ENCODE peak calls at places on chromosome 11, in seven cellular contexts. T is kidney, R is Karpas-422, Q is colonic mucosa, A is neuronal stem cell, O is HepG2, S is GM23248. G is an unnamed sample.

GRCh38 chr11:31817621-31818493 is 6.7 kb upstream of the PAX6 start:
- DNase-seq in T (peak), R (no peak), Q (no peak), A (peak), O (no peak), S (no peak), G (peak)

GRCh38 chr11:102530558-102530957 is at the start of gene MMP7:
- DNase-seq in T (no peak), R (no peak), Q (no peak), A (no peak), O (no peak), S (peak), G (no peak)

GRCh38 chr11:12560861-12561260 is 113.4 kb upstream of the TEAD1 start:
- DNase-seq in T (no peak), R (no peak), Q (no peak), A (no peak), O (no peak), S (no peak), G (no peak)

GRCh38 chr11:17828311-17828751 is 93.8 kb downstream of the KCNC1 start:
- DNase-seq in T (peak), R (no peak), Q (peak), A (no peak), O (no peak), S (peak), G (no peak)

GRCh38 chr11:95715777-95716241 is 73.8 kb downstream of the FAM76B start:
- DNase-seq in T (no peak), R (no peak), Q (no peak), A (no peak), O (peak), S (peak), G (no peak)

GRCh38 chr11:9320047-9320446 is 5.7 kb upstream of the TMEM41B start:
- DNase-seq in T (no peak), R (no peak), Q (no peak), A (no peak), O (no peak), S (no peak), G (no peak)

GRCh38 chr11:102453921-102454320 is 1.4 kb upstream of the TMEM123 start:
- DNase-seq in T (no peak), R (no peak), Q (no peak), A (no peak), O (no peak), S (no peak), G (no peak)

GRCh38 chr11:132782102-132782501 is 750.2 kb downstream of the OPCML start:
- DNase-seq in T (no peak), R (no peak), Q (no peak), A (no peak), O (no peak), S (no peak), G (no peak)

GRCh38 chr11:28393348-28393747 is 285.2 kb downstream of the METTL15 start:
- DNase-seq in T (no peak), R (no peak), Q (no peak), A (no peak), O (no peak), S (no peak), G (no peak)

GRCh38 chr11:10858505-10859360 is 880 bp upstream of the ZBED5 start:
- DNase-seq in T (peak), R (peak), Q (peak), A (no peak), O (peak), S (peak), G (peak)

GRCh38 chr11:94183886-94184264 is 55.2 kb downstream of the PANX1 start:
- DNase-seq in T (peak), R (peak), Q (peak), A (peak), O (peak), S (peak), G (peak)

DNA sequence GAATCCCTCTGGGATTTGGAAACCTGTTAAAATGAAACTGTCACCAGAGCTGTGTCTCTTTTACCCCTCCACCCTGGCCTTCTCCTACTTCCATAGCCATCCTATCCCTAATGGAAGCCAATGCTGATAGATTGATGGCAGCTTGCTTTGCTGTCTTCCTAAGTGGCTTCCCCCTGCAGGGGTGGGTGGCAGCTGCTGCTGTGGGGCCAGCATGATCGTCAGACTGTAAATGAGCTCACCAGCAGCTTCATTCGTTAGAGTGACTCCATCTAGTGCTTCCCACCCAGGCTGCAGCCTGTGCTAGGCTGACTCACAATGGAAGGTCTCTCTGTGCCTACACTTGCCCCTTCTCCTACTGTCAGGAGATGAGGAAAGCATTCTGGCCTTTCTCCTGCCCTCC is 311.0 kb downstream of the BUD13 start:
- DNase-seq in T (no peak), R (no peak), Q (no peak), A (no peak), O (no peak), S (peak), G (peak)
- H3K9ac ChIP-seq in T (no peak), R (no peak), Q (no peak), A (no peak), O (no peak), S (no peak), G (no peak)

GRCh38 chr11:61042537-61042936 is 59.8 kb upstream of the CD5 start:
- DNase-seq in T (no peak), R (no peak), Q (no peak), A (no peak), O (no peak), S (no peak), G (no peak)

GRCh38 chr11:61042961-61043540 is 59.2 kb upstream of the CD5 start:
- DNase-seq in T (no peak), R (no peak), Q (no peak), A (no peak), O (no peak), S (no peak), G (no peak)

GRCh38 chr11:61045271-61045670 is 57.0 kb upstream of the CD5 start:
- DNase-seq in T (no peak), R (no peak), Q (no peak), A (no peak), O (no peak), S (no peak), G (no peak)

GRCh38 chr11:61037694-61038093 is 64.6 kb upstream of the CD5 start:
- DNase-seq in T (no peak), R (no peak), Q (no peak), A (no peak), O (no peak), S (no peak), G (no peak)

DNA sequence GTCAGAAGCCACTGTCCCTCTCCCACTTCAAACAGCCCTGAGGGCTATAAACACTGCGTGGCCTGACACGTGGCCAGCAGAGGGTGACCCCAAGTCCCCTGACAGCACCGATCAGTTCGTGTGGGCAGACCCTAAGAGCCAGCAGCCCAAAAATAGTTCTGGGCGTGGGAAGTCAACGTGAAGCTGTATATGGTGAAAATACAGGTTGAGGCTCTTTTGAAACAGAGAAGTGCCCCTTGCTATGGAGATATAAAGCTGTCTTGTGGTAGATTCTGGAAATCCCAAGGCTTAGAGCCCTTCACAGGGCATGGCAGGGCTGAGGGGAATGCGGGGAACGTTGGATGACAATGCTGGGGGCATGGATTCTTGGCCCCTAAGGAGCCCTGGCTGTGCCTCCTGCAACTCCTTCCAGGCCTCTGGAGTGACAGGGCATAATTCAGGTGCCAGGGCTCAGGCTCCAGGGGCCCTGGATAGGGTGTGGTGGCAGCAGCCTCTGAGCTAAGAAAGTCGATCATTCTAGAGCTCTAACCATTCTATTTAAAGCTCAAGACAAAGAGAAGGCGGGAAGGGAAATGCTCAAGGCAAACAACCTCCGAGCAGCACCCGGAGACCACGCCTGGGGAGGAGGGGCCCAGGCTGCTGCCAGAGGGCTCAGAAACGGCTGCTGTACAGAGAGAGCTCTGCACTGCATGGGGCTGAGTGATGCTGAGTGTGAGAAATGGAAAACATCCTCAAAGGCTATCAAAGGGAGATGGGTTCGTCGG is 60.4 kb upstream of the CD5 start:
- DNase-seq in T (peak), R (no peak), Q (peak), A (peak), O (no peak), S (no peak), G (peak)
- H3K9ac ChIP-seq in T (no peak), R (no peak), Q (no peak), A (no peak), O (no peak), S (no peak), G (peak)

GRCh38 chr11:1073851-1074243 is 827 bp upstream of the MUC2 start:
- DNase-seq in T (peak), R (no peak), Q (no peak), A (no peak), O (no peak), S (no peak), G (no peak)

GRCh38 chr11:1073261-1073724 is 1.4 kb upstream of the MUC2 start:
- DNase-seq in T (peak), R (no peak), Q (peak), A (no peak), O (peak), S (peak), G (no peak)

GRCh38 chr11:1075341-1075911 is 752 bp downstream of the MUC2 start:
- DNase-seq in T (peak), R (no peak), Q (no peak), A (no peak), O (no peak), S (no peak), G (no peak)

GRCh38 chr11:1076061-1076665 is 1.5 kb downstream of the MUC2 start:
- DNase-seq in T (peak), R (no peak), Q (no peak), A (no peak), O (no peak), S (no peak), G (no peak)

GRCh38 chr11:1074244-1075221 is at the start of gene MUC2:
- DNase-seq in T (peak), R (no peak), Q (no peak), A (no peak), O (no peak), S (no peak), G (no peak)
- H3K9ac ChIP-seq in T (no peak), R (no peak), Q (peak), A (no peak), O (no peak), S (no peak), G (no peak)

DNA sequence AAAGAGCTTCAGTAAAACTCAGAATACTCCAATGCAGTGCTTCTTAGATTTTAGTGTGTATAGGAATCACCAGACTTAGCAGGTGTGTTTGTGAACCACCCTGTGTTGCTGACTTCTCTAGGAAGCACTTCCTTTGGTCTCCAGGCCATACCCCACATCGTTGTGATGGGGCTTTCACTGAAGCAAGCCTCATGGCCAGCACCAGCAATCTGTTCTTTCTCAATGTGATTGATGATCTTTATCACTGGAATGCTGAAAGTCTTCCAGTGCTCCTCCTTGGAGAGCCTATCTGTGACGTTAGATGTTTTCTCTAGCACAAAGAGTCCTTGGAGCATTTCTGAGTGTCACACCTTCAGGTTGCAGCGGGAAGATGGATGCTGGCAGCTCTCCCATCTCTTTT is 280.5 kb downstream of the DDX10 start:
- DNase-seq in T (no peak), R (no peak), Q (no peak), A (no peak), O (no peak), S (no peak), G (no peak)
- H3K9ac ChIP-seq in T (no peak), R (no peak), Q (no peak), A (no peak), O (no peak), S (no peak), G (no peak)

GRCh38 chr11:129973809-129974208 is 28.8 kb downstream of the PRDM10 start:
- DNase-seq in T (peak), R (no peak), Q (no peak), A (no peak), O (peak), S (no peak), G (peak)

GRCh38 chr11:129973068-129973467 is 29.6 kb downstream of the PRDM10 start:
- DNase-seq in T (no peak), R (peak), Q (no peak), A (no peak), O (no peak), S (no peak), G (no peak)

GRCh38 chr11:129975543-129975942 is 27.1 kb downstream of the PRDM10 start:
- DNase-seq in T (peak), R (no peak), Q (no peak), A (no peak), O (no peak), S (no peak), G (no peak)

GRCh38 chr11:129974672-129975071 is 28.0 kb downstream of the PRDM10 start:
- DNase-seq in T (peak), R (no peak), Q (no peak), A (no peak), O (no peak), S (no peak), G (no peak)

DNA sequence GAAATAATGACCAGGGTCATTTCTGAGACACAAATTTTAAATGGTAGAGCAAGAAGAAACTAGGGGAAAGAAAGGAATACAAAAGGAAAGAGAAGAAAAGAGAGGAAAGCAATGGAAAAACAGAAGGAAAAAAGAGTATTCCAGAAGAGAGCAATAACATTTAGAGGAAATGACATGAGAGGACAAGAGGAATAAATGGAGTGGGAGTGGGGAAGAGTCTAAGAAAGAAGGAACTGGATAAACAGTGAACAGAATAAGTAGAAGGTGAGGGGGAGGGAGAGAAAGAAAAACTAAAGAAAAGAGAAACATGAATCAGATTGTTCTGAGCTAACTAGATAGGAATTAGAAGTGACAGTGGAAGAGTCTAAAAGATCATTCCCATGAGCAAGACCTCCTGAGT is 28.4 kb downstream of the PRDM10 start:
- DNase-seq in T (no peak), R (no peak), Q (no peak), A (no peak), O (no peak), S (peak), G (no peak)
- H3K9ac ChIP-seq in T (no peak), R (no peak), Q (no peak), A (no peak), O (no peak), S (no peak), G (no peak)

DNA sequence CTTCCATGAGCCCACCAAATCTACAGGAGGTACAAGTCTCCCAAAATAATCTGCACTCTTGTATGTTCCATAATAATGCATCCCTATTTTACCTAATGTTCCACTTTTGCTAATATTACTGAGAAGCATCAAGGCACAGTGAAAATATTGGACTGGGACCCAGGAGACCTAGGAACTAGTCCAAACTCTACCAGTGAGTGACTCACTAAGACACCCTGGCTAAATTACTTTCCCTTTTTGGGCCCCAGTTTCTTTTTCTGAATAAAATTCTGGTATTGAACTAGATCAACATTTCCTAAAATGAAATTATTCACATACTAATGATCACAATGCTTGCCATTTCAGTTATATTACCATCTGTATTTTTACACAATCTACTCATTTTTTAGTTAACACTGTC is 19.6 kb downstream of the THAP12 start:
- DNase-seq in T (no peak), R (no peak), Q (no peak), A (no peak), O (no peak), S (peak), G (no peak)
- H3K9ac ChIP-seq in T (no peak), R (no peak), Q (no peak), A (no peak), O (no peak), S (no peak), G (no peak)

DNA sequence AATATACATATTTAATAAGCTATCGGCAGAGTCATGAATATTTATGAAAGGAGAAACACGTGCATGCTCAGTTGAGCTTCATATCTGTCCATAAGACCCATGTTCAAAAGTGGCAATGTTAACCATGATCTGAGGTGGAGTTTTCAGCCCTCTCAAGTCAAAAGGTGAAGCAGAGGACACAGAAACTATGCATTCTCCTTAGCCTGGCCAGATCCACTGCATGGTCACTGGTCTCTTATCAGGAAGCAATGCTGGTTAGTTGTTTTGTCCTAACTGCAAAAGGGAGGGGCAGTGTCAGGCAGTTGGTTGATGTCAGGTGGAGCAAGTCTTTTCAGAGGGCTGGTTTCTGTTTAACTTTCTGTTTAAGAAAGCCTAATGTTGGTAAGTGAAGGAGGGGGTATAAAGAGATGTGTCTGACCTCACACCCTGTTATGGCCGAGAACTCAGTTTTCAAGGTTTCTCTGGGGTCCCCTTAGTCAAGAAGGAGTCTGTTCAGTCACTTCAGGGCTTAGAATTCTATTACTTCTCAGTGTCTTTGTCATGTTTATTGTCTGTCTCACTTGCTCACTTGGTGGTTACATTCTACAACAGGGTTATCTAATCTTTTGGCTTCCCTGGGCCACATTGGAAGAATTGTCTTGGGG is 5.5 kb upstream of the SELENOH start:
- DNase-seq in T (no peak), R (peak), Q (no peak), A (no peak), O (no peak), S (no peak), G (peak)
- H3K9ac ChIP-seq in T (no peak), R (no peak), Q (no peak), A (no peak), O (no peak), S (no peak), G (no peak)

GRCh38 chr11:70289582-70289981 is 19.1 kb downstream of the PPFIA1 start:
- DNase-seq in T (no peak), R (no peak), Q (no peak), A (no peak), O (no peak), S (no peak), G (no peak)
- H3K9ac ChIP-seq in T (no peak), R (no peak), Q (no peak), A (no peak), O (no peak), S (no peak), G (no peak)

DNA sequence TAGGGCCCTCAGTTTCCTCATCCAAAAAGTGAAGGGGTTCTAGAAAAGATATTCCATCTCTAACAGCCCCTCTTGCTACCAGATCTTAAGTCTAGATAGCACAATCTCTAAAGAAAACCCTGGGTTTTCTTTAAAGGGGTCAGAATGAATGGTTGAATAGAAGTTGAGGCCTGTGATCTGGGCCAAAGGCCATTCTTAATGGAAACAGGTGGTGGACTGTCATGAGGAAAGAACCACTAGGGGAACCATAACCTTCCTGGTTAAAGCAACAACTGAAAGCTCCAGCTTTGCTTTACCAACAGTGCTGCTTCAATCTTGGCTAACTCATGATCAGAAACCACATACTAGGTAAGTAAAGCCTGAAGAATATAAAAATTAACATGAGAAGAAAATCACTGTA is 1.8 kb downstream of the CELF1 start:
- DNase-seq in T (no peak), R (peak), Q (no peak), A (no peak), O (peak), S (peak), G (no peak)
- H3K9ac ChIP-seq in T (peak), R (peak), Q (peak), A (no peak), O (peak), S (peak), G (peak)